ENCODE peak calls at places on chromosomes 12 and 14, in nine cellular contexts. One of them, this sample, is unnamed.

GRCh38 chr14:94163806-94164205 is 10.3 kb upstream of the PPP4R4 start:
- DNase-seq in SHP77 treated with DMSO at 0.1 percent for 48 hours: no peak
- DNase-seq in activated T-helper 1 cell treated with anti-CD3 and anti-CD28 coated beads, Interleukin-2, amount 50 U/mL, for 16 hours: no peak
- DNase-seq in HEK293T: no peak
- DNase-seq in stimulated activated CD4-positive, alpha-beta T cell treated with anti-CD3 and anti-CD28 coated beads, Interleukin-1b, Interleukin-23, amount 100 ng/mL, for 24 hours: no peak
- DNase-seq in T-helper 2 cell: no peak
- DNase-seq in dorsolateral prefrontal cortex: no peak
- DNase-seq in effector memory CD8-positive, alpha-beta T cell: no peak
- DNase-seq in cardiac muscle cell: no peak
- DNase-seq in this sample: no peak

GRCh38 chr14:78519863-78520262 is 349.7 kb downstream of the NRXN3 start:
- DNase-seq in effector memory CD8-positive, alpha-beta T cell: no peak
- DNase-seq in HEK293T: peak
- DNase-seq in T-helper 2 cell: no peak
- DNase-seq in cardiac muscle cell: peak
- DNase-seq in dorsolateral prefrontal cortex: no peak
- DNase-seq in stimulated activated CD4-positive, alpha-beta T cell treated with anti-CD3 and anti-CD28 coated beads, Interleukin-1b, Interleukin-23, amount 100 ng/mL, for 24 hours: no peak
- DNase-seq in SHP77 treated with DMSO at 0.1 percent for 48 hours: no peak
- DNase-seq in activated T-helper 1 cell treated with anti-CD3 and anti-CD28 coated beads, Interleukin-2, amount 50 U/mL, for 16 hours: no peak
- DNase-seq in this sample: no peak

GRCh38 chr12:107992870-107993451 is 136.1 kb upstream of the WSCD2 start:
- DNase-seq in effector memory CD8-positive, alpha-beta T cell: no peak
- DNase-seq in SHP77 treated with DMSO at 0.1 percent for 48 hours: peak
- DNase-seq in HEK293T: peak
- DNase-seq in T-helper 2 cell: no peak
- DNase-seq in cardiac muscle cell: peak
- DNase-seq in dorsolateral prefrontal cortex: no peak
- DNase-seq in activated T-helper 1 cell treated with anti-CD3 and anti-CD28 coated beads, Interleukin-2, amount 50 U/mL, for 16 hours: no peak
- DNase-seq in stimulated activated CD4-positive, alpha-beta T cell treated with anti-CD3 and anti-CD28 coated beads, Interleukin-1b, Interleukin-23, amount 100 ng/mL, for 24 hours: no peak
- DNase-seq in this sample: no peak

GRCh38 chr14:24145700-24146621 is at the start of gene PSME2:
- DNase-seq in dorsolateral prefrontal cortex: no peak
- DNase-seq in HEK293T: no peak
- DNase-seq in stimulated activated CD4-positive, alpha-beta T cell treated with anti-CD3 and anti-CD28 coated beads, Interleukin-1b, Interleukin-23, amount 100 ng/mL, for 24 hours: no peak
- DNase-seq in activated T-helper 1 cell treated with anti-CD3 and anti-CD28 coated beads, Interleukin-2, amount 50 U/mL, for 16 hours: no peak
- DNase-seq in SHP77 treated with DMSO at 0.1 percent for 48 hours: no peak
- DNase-seq in effector memory CD8-positive, alpha-beta T cell: no peak
- DNase-seq in cardiac muscle cell: no peak
- DNase-seq in T-helper 2 cell: no peak
- DNase-seq in this sample: no peak

GRCh38 chr14:91396959-91397815 is 20.4 kb downstream of the CCDC88C start:
- DNase-seq in dorsolateral prefrontal cortex: no peak
- DNase-seq in SHP77 treated with DMSO at 0.1 percent for 48 hours: no peak
- DNase-seq in activated T-helper 1 cell treated with anti-CD3 and anti-CD28 coated beads, Interleukin-2, amount 50 U/mL, for 16 hours: no peak
- DNase-seq in cardiac muscle cell: no peak
- DNase-seq in stimulated activated CD4-positive, alpha-beta T cell treated with anti-CD3 and anti-CD28 coated beads, Interleukin-1b, Interleukin-23, amount 100 ng/mL, for 24 hours: no peak
- DNase-seq in T-helper 2 cell: no peak
- DNase-seq in effector memory CD8-positive, alpha-beta T cell: peak
- DNase-seq in HEK293T: no peak
- DNase-seq in this sample: peak

GRCh38 chr12:13588574-13588973 is 392.0 kb downstream of the EMP1 start:
- DNase-seq in dorsolateral prefrontal cortex: no peak
- DNase-seq in effector memory CD8-positive, alpha-beta T cell: no peak
- DNase-seq in SHP77 treated with DMSO at 0.1 percent for 48 hours: no peak
- DNase-seq in HEK293T: no peak
- DNase-seq in T-helper 2 cell: no peak
- DNase-seq in cardiac muscle cell: no peak
- DNase-seq in activated T-helper 1 cell treated with anti-CD3 and anti-CD28 coated beads, Interleukin-2, amount 50 U/mL, for 16 hours: no peak
- DNase-seq in stimulated activated CD4-positive, alpha-beta T cell treated with anti-CD3 and anti-CD28 coated beads, Interleukin-1b, Interleukin-23, amount 100 ng/mL, for 24 hours: no peak
- DNase-seq in this sample: no peak

GRCh38 chr12:66647034-66647691 is 31.7 kb downstream of the GRIP1 start:
- DNase-seq in dorsolateral prefrontal cortex: no peak
- DNase-seq in activated T-helper 1 cell treated with anti-CD3 and anti-CD28 coated beads, Interleukin-2, amount 50 U/mL, for 16 hours: no peak
- DNase-seq in HEK293T: no peak
- DNase-seq in T-helper 2 cell: no peak
- DNase-seq in SHP77 treated with DMSO at 0.1 percent for 48 hours: no peak
- DNase-seq in effector memory CD8-positive, alpha-beta T cell: no peak
- DNase-seq in stimulated activated CD4-positive, alpha-beta T cell treated with anti-CD3 and anti-CD28 coated beads, Interleukin-1b, Interleukin-23, amount 100 ng/mL, for 24 hours: no peak
- DNase-seq in cardiac muscle cell: no peak
- DNase-seq in this sample: no peak

GRCh38 chr12:64450057-64450640 is 1.8 kb upstream of the TBK1 start:
- DNase-seq in activated T-helper 1 cell treated with anti-CD3 and anti-CD28 coated beads, Interleukin-2, amount 50 U/mL, for 16 hours: no peak
- DNase-seq in effector memory CD8-positive, alpha-beta T cell: no peak
- DNase-seq in T-helper 2 cell: no peak
- DNase-seq in dorsolateral prefrontal cortex: no peak
- DNase-seq in HEK293T: no peak
- DNase-seq in cardiac muscle cell: no peak
- DNase-seq in SHP77 treated with DMSO at 0.1 percent for 48 hours: no peak
- DNase-seq in stimulated activated CD4-positive, alpha-beta T cell treated with anti-CD3 and anti-CD28 coated beads, Interleukin-1b, Interleukin-23, amount 100 ng/mL, for 24 hours: no peak
- DNase-seq in this sample: no peak

GRCh38 chr12:58424735-58425379 is 483.5 kb downstream of the ATP23 start:
- DNase-seq in cardiac muscle cell: no peak
- DNase-seq in stimulated activated CD4-positive, alpha-beta T cell treated with anti-CD3 and anti-CD28 coated beads, Interleukin-1b, Interleukin-23, amount 100 ng/mL, for 24 hours: no peak
- DNase-seq in effector memory CD8-positive, alpha-beta T cell: no peak
- DNase-seq in dorsolateral prefrontal cortex: no peak
- DNase-seq in HEK293T: no peak
- DNase-seq in T-helper 2 cell: no peak
- DNase-seq in activated T-helper 1 cell treated with anti-CD3 and anti-CD28 coated beads, Interleukin-2, amount 50 U/mL, for 16 hours: no peak
- DNase-seq in SHP77 treated with DMSO at 0.1 percent for 48 hours: no peak
- DNase-seq in this sample: no peak

GRCh38 chr14:36717363-36717762 is 55.7 kb downstream of the PAX9 start:
- DNase-seq in effector memory CD8-positive, alpha-beta T cell: no peak
- DNase-seq in SHP77 treated with DMSO at 0.1 percent for 48 hours: no peak
- DNase-seq in stimulated activated CD4-positive, alpha-beta T cell treated with anti-CD3 and anti-CD28 coated beads, Interleukin-1b, Interleukin-23, amount 100 ng/mL, for 24 hours: no peak
- DNase-seq in T-helper 2 cell: no peak
- DNase-seq in dorsolateral prefrontal cortex: no peak
- DNase-seq in HEK293T: no peak
- DNase-seq in cardiac muscle cell: no peak
- DNase-seq in activated T-helper 1 cell treated with anti-CD3 and anti-CD28 coated beads, Interleukin-2, amount 50 U/mL, for 16 hours: no peak
- DNase-seq in this sample: no peak

GRCh38 chr12:121786441-121786825 is 7.1 kb downstream of the RHOF start:
- DNase-seq in cardiac muscle cell: no peak
- DNase-seq in activated T-helper 1 cell treated with anti-CD3 and anti-CD28 coated beads, Interleukin-2, amount 50 U/mL, for 16 hours: no peak
- DNase-seq in dorsolateral prefrontal cortex: no peak
- DNase-seq in HEK293T: no peak
- DNase-seq in SHP77 treated with DMSO at 0.1 percent for 48 hours: no peak
- DNase-seq in stimulated activated CD4-positive, alpha-beta T cell treated with anti-CD3 and anti-CD28 coated beads, Interleukin-1b, Interleukin-23, amount 100 ng/mL, for 24 hours: no peak
- DNase-seq in effector memory CD8-positive, alpha-beta T cell: peak
- DNase-seq in T-helper 2 cell: no peak
- DNase-seq in this sample: no peak

GRCh38 chr12:44101470-44101869 is 265.6 kb downstream of the TMEM117 start:
- DNase-seq in cardiac muscle cell: no peak
- DNase-seq in dorsolateral prefrontal cortex: no peak
- DNase-seq in activated T-helper 1 cell treated with anti-CD3 and anti-CD28 coated beads, Interleukin-2, amount 50 U/mL, for 16 hours: no peak
- DNase-seq in T-helper 2 cell: no peak
- DNase-seq in stimulated activated CD4-positive, alpha-beta T cell treated with anti-CD3 and anti-CD28 coated beads, Interleukin-1b, Interleukin-23, amount 100 ng/mL, for 24 hours: no peak
- DNase-seq in effector memory CD8-positive, alpha-beta T cell: no peak
- DNase-seq in SHP77 treated with DMSO at 0.1 percent for 48 hours: no peak
- DNase-seq in HEK293T: no peak
- DNase-seq in this sample: no peak

GRCh38 chr12:13278249-13278787 is 81.8 kb downstream of the EMP1 start:
- DNase-seq in HEK293T: peak
- DNase-seq in effector memory CD8-positive, alpha-beta T cell: peak
- DNase-seq in dorsolateral prefrontal cortex: peak
- DNase-seq in T-helper 2 cell: peak
- DNase-seq in cardiac muscle cell: peak
- DNase-seq in SHP77 treated with DMSO at 0.1 percent for 48 hours: peak
- DNase-seq in stimulated activated CD4-positive, alpha-beta T cell treated with anti-CD3 and anti-CD28 coated beads, Interleukin-1b, Interleukin-23, amount 100 ng/mL, for 24 hours: peak
- DNase-seq in activated T-helper 1 cell treated with anti-CD3 and anti-CD28 coated beads, Interleukin-2, amount 50 U/mL, for 16 hours: peak
- DNase-seq in this sample: peak

GRCh38 chr14:79418649-79419415 is 792.5 kb downstream of the DIO2 start:
- DNase-seq in HEK293T: no peak
- DNase-seq in T-helper 2 cell: no peak
- DNase-seq in cardiac muscle cell: no peak
- DNase-seq in dorsolateral prefrontal cortex: no peak
- DNase-seq in activated T-helper 1 cell treated with anti-CD3 and anti-CD28 coated beads, Interleukin-2, amount 50 U/mL, for 16 hours: no peak
- DNase-seq in stimulated activated CD4-positive, alpha-beta T cell treated with anti-CD3 and anti-CD28 coated beads, Interleukin-1b, Interleukin-23, amount 100 ng/mL, for 24 hours: no peak
- DNase-seq in effector memory CD8-positive, alpha-beta T cell: no peak
- DNase-seq in SHP77 treated with DMSO at 0.1 percent for 48 hours: no peak
- DNase-seq in this sample: no peak

GRCh38 chr12:114501474-114501807 is 95.5 kb upstream of the TBX5 start:
- DNase-seq in SHP77 treated with DMSO at 0.1 percent for 48 hours: no peak
- DNase-seq in HEK293T: no peak
- DNase-seq in cardiac muscle cell: no peak
- DNase-seq in effector memory CD8-positive, alpha-beta T cell: no peak
- DNase-seq in activated T-helper 1 cell treated with anti-CD3 and anti-CD28 coated beads, Interleukin-2, amount 50 U/mL, for 16 hours: no peak
- DNase-seq in stimulated activated CD4-positive, alpha-beta T cell treated with anti-CD3 and anti-CD28 coated beads, Interleukin-1b, Interleukin-23, amount 100 ng/mL, for 24 hours: no peak
- DNase-seq in dorsolateral prefrontal cortex: no peak
- DNase-seq in T-helper 2 cell: no peak
- DNase-seq in this sample: no peak

GRCh38 chr14:34450958-34451357 is 11.1 kb downstream of the SPTSSA start:
- DNase-seq in SHP77 treated with DMSO at 0.1 percent for 48 hours: peak
- DNase-seq in effector memory CD8-positive, alpha-beta T cell: no peak
- DNase-seq in dorsolateral prefrontal cortex: no peak
- DNase-seq in cardiac muscle cell: peak
- DNase-seq in stimulated activated CD4-positive, alpha-beta T cell treated with anti-CD3 and anti-CD28 coated beads, Interleukin-1b, Interleukin-23, amount 100 ng/mL, for 24 hours: no peak
- DNase-seq in T-helper 2 cell: no peak
- DNase-seq in HEK293T: no peak
- DNase-seq in activated T-helper 1 cell treated with anti-CD3 and anti-CD28 coated beads, Interleukin-2, amount 50 U/mL, for 16 hours: no peak
- DNase-seq in this sample: no peak

GRCh38 chr12:64497903-64498302 is 46.0 kb downstream of the TBK1 start:
- DNase-seq in dorsolateral prefrontal cortex: no peak
- DNase-seq in SHP77 treated with DMSO at 0.1 percent for 48 hours: no peak
- DNase-seq in cardiac muscle cell: no peak
- DNase-seq in effector memory CD8-positive, alpha-beta T cell: no peak
- DNase-seq in stimulated activated CD4-positive, alpha-beta T cell treated with anti-CD3 and anti-CD28 coated beads, Interleukin-1b, Interleukin-23, amount 100 ng/mL, for 24 hours: no peak
- DNase-seq in T-helper 2 cell: no peak
- DNase-seq in HEK293T: no peak
- DNase-seq in activated T-helper 1 cell treated with anti-CD3 and anti-CD28 coated beads, Interleukin-2, amount 50 U/mL, for 16 hours: no peak
- DNase-seq in this sample: no peak

GRCh38 chr14:34331728-34332623 is 130.1 kb downstream of the SPTSSA start:
- DNase-seq in activated T-helper 1 cell treated with anti-CD3 and anti-CD28 coated beads, Interleukin-2, amount 50 U/mL, for 16 hours: peak
- DNase-seq in cardiac muscle cell: peak
- DNase-seq in stimulated activated CD4-positive, alpha-beta T cell treated with anti-CD3 and anti-CD28 coated beads, Interleukin-1b, Interleukin-23, amount 100 ng/mL, for 24 hours: no peak
- DNase-seq in SHP77 treated with DMSO at 0.1 percent for 48 hours: peak
- DNase-seq in HEK293T: peak
- DNase-seq in dorsolateral prefrontal cortex: peak
- DNase-seq in effector memory CD8-positive, alpha-beta T cell: peak
- DNase-seq in T-helper 2 cell: peak
- DNase-seq in this sample: no peak

GRCh38 chr12:124740691-124741137 is 123.0 kb downstream of the SCARB1 start:
- DNase-seq in HEK293T: no peak
- DNase-seq in cardiac muscle cell: no peak
- DNase-seq in stimulated activated CD4-positive, alpha-beta T cell treated with anti-CD3 and anti-CD28 coated beads, Interleukin-1b, Interleukin-23, amount 100 ng/mL, for 24 hours: no peak
- DNase-seq in dorsolateral prefrontal cortex: peak
- DNase-seq in T-helper 2 cell: no peak
- DNase-seq in SHP77 treated with DMSO at 0.1 percent for 48 hours: no peak
- DNase-seq in activated T-helper 1 cell treated with anti-CD3 and anti-CD28 coated beads, Interleukin-2, amount 50 U/mL, for 16 hours: no peak
- DNase-seq in effector memory CD8-positive, alpha-beta T cell: no peak
- DNase-seq in this sample: no peak

GRCh38 chr12:64051057-64051456 is 171.0 kb downstream of the KICS2 start:
- DNase-seq in HEK293T: no peak
- DNase-seq in stimulated activated CD4-positive, alpha-beta T cell treated with anti-CD3 and anti-CD28 coated beads, Interleukin-1b, Interleukin-23, amount 100 ng/mL, for 24 hours: no peak
- DNase-seq in dorsolateral prefrontal cortex: no peak
- DNase-seq in cardiac muscle cell: no peak
- DNase-seq in T-helper 2 cell: no peak
- DNase-seq in SHP77 treated with DMSO at 0.1 percent for 48 hours: no peak
- DNase-seq in effector memory CD8-positive, alpha-beta T cell: no peak
- DNase-seq in activated T-helper 1 cell treated with anti-CD3 and anti-CD28 coated beads, Interleukin-2, amount 50 U/mL, for 16 hours: no peak
- DNase-seq in this sample: no peak

GRCh38 chr14:92481811-92482559 is 31.6 kb upstream of the RIN3 start:
- DNase-seq in HEK293T: no peak
- DNase-seq in effector memory CD8-positive, alpha-beta T cell: no peak
- DNase-seq in cardiac muscle cell: no peak
- DNase-seq in dorsolateral prefrontal cortex: peak
- DNase-seq in stimulated activated CD4-positive, alpha-beta T cell treated with anti-CD3 and anti-CD28 coated beads, Interleukin-1b, Interleukin-23, amount 100 ng/mL, for 24 hours: no peak
- DNase-seq in activated T-helper 1 cell treated with anti-CD3 and anti-CD28 coated beads, Interleukin-2, amount 50 U/mL, for 16 hours: no peak
- DNase-seq in T-helper 2 cell: no peak
- DNase-seq in SHP77 treated with DMSO at 0.1 percent for 48 hours: no peak
- DNase-seq in this sample: no peak

GRCh38 chr12:41055875-41056577 is 132.1 kb upstream of the PDZRN4 start:
- DNase-seq in dorsolateral prefrontal cortex: no peak
- DNase-seq in T-helper 2 cell: no peak
- DNase-seq in SHP77 treated with DMSO at 0.1 percent for 48 hours: no peak
- DNase-seq in stimulated activated CD4-positive, alpha-beta T cell treated with anti-CD3 and anti-CD28 coated beads, Interleukin-1b, Interleukin-23, amount 100 ng/mL, for 24 hours: no peak
- DNase-seq in cardiac muscle cell: no peak
- DNase-seq in effector memory CD8-positive, alpha-beta T cell: no peak
- DNase-seq in activated T-helper 1 cell treated with anti-CD3 and anti-CD28 coated beads, Interleukin-2, amount 50 U/mL, for 16 hours: no peak
- DNase-seq in HEK293T: no peak
- DNase-seq in this sample: no peak

GRCh38 chr14:78697341-78697740 is 527.2 kb downstream of the NRXN3 start:
- DNase-seq in HEK293T: peak
- DNase-seq in effector memory CD8-positive, alpha-beta T cell: no peak
- DNase-seq in stimulated activated CD4-positive, alpha-beta T cell treated with anti-CD3 and anti-CD28 coated beads, Interleukin-1b, Interleukin-23, amount 100 ng/mL, for 24 hours: no peak
- DNase-seq in T-helper 2 cell: no peak
- DNase-seq in SHP77 treated with DMSO at 0.1 percent for 48 hours: no peak
- DNase-seq in activated T-helper 1 cell treated with anti-CD3 and anti-CD28 coated beads, Interleukin-2, amount 50 U/mL, for 16 hours: no peak
- DNase-seq in dorsolateral prefrontal cortex: no peak
- DNase-seq in cardiac muscle cell: peak
- DNase-seq in this sample: no peak

GRCh38 chr12:113757223-113758002 is 208.7 kb downstream of the RBM19 start:
- DNase-seq in HEK293T: no peak
- DNase-seq in activated T-helper 1 cell treated with anti-CD3 and anti-CD28 coated beads, Interleukin-2, amount 50 U/mL, for 16 hours: no peak
- DNase-seq in dorsolateral prefrontal cortex: no peak
- DNase-seq in T-helper 2 cell: no peak
- DNase-seq in SHP77 treated with DMSO at 0.1 percent for 48 hours: peak
- DNase-seq in cardiac muscle cell: no peak
- DNase-seq in effector memory CD8-positive, alpha-beta T cell: no peak
- DNase-seq in stimulated activated CD4-positive, alpha-beta T cell treated with anti-CD3 and anti-CD28 coated beads, Interleukin-1b, Interleukin-23, amount 100 ng/mL, for 24 hours: no peak
- DNase-seq in this sample: no peak

GRCh38 chr14:71355324-71356201 is 448.3 kb downstream of the PCNX1 start:
- DNase-seq in stimulated activated CD4-positive, alpha-beta T cell treated with anti-CD3 and anti-CD28 coated beads, Interleukin-1b, Interleukin-23, amount 100 ng/mL, for 24 hours: no peak
- DNase-seq in cardiac muscle cell: peak
- DNase-seq in SHP77 treated with DMSO at 0.1 percent for 48 hours: no peak
- DNase-seq in effector memory CD8-positive, alpha-beta T cell: no peak
- DNase-seq in T-helper 2 cell: no peak
- DNase-seq in activated T-helper 1 cell treated with anti-CD3 and anti-CD28 coated beads, Interleukin-2, amount 50 U/mL, for 16 hours: no peak
- DNase-seq in dorsolateral prefrontal cortex: no peak
- DNase-seq in HEK293T: no peak
- DNase-seq in this sample: no peak

GRCh38 chr12:122023339-122024131 is 1.9 kb downstream of the BCL7A start:
- DNase-seq in effector memory CD8-positive, alpha-beta T cell: no peak
- DNase-seq in stimulated activated CD4-positive, alpha-beta T cell treated with anti-CD3 and anti-CD28 coated beads, Interleukin-1b, Interleukin-23, amount 100 ng/mL, for 24 hours: no peak
- DNase-seq in activated T-helper 1 cell treated with anti-CD3 and anti-CD28 coated beads, Interleukin-2, amount 50 U/mL, for 16 hours: no peak
- DNase-seq in dorsolateral prefrontal cortex: peak
- DNase-seq in T-helper 2 cell: no peak
- DNase-seq in HEK293T: peak
- DNase-seq in cardiac muscle cell: peak
- DNase-seq in SHP77 treated with DMSO at 0.1 percent for 48 hours: peak
- DNase-seq in this sample: no peak

GRCh38 chr12:32240833-32241232 is 134.2 kb downstream of the BICD1 start:
- DNase-seq in stimulated activated CD4-positive, alpha-beta T cell treated with anti-CD3 and anti-CD28 coated beads, Interleukin-1b, Interleukin-23, amount 100 ng/mL, for 24 hours: no peak
- DNase-seq in T-helper 2 cell: no peak
- DNase-seq in SHP77 treated with DMSO at 0.1 percent for 48 hours: no peak
- DNase-seq in dorsolateral prefrontal cortex: no peak
- DNase-seq in cardiac muscle cell: no peak
- DNase-seq in effector memory CD8-positive, alpha-beta T cell: no peak
- DNase-seq in activated T-helper 1 cell treated with anti-CD3 and anti-CD28 coated beads, Interleukin-2, amount 50 U/mL, for 16 hours: no peak
- DNase-seq in HEK293T: no peak
- DNase-seq in this sample: no peak

GRCh38 chr12:130401703-130402102 is 64.0 kb downstream of the PIWIL1 start:
- DNase-seq in activated T-helper 1 cell treated with anti-CD3 and anti-CD28 coated beads, Interleukin-2, amount 50 U/mL, for 16 hours: no peak
- DNase-seq in dorsolateral prefrontal cortex: no peak
- DNase-seq in cardiac muscle cell: peak
- DNase-seq in effector memory CD8-positive, alpha-beta T cell: no peak
- DNase-seq in HEK293T: peak
- DNase-seq in SHP77 treated with DMSO at 0.1 percent for 48 hours: no peak
- DNase-seq in stimulated activated CD4-positive, alpha-beta T cell treated with anti-CD3 and anti-CD28 coated beads, Interleukin-1b, Interleukin-23, amount 100 ng/mL, for 24 hours: no peak
- DNase-seq in T-helper 2 cell: no peak
- DNase-seq in this sample: no peak

GRCh38 chr14:49686425-49686824 is 1.6 kb downstream of the POLE2 start:
- DNase-seq in stimulated activated CD4-positive, alpha-beta T cell treated with anti-CD3 and anti-CD28 coated beads, Interleukin-1b, Interleukin-23, amount 100 ng/mL, for 24 hours: no peak
- DNase-seq in dorsolateral prefrontal cortex: no peak
- DNase-seq in effector memory CD8-positive, alpha-beta T cell: no peak
- DNase-seq in activated T-helper 1 cell treated with anti-CD3 and anti-CD28 coated beads, Interleukin-2, amount 50 U/mL, for 16 hours: no peak
- DNase-seq in cardiac muscle cell: no peak
- DNase-seq in T-helper 2 cell: no peak
- DNase-seq in SHP77 treated with DMSO at 0.1 percent for 48 hours: no peak
- DNase-seq in HEK293T: no peak
- DNase-seq in this sample: no peak

GRCh38 chr14:101810897-101811620 is 49.5 kb downstream of the PPP2R5C start:
- DNase-seq in HEK293T: no peak
- DNase-seq in activated T-helper 1 cell treated with anti-CD3 and anti-CD28 coated beads, Interleukin-2, amount 50 U/mL, for 16 hours: no peak
- DNase-seq in stimulated activated CD4-positive, alpha-beta T cell treated with anti-CD3 and anti-CD28 coated beads, Interleukin-1b, Interleukin-23, amount 100 ng/mL, for 24 hours: no peak
- DNase-seq in dorsolateral prefrontal cortex: no peak
- DNase-seq in effector memory CD8-positive, alpha-beta T cell: no peak
- DNase-seq in T-helper 2 cell: no peak
- DNase-seq in SHP77 treated with DMSO at 0.1 percent for 48 hours: no peak
- DNase-seq in cardiac muscle cell: no peak
- DNase-seq in this sample: no peak

GRCh38 chr12:34217660-34218059 is 195.4 kb downstream of the ALG10 start:
- DNase-seq in cardiac muscle cell: no peak
- DNase-seq in activated T-helper 1 cell treated with anti-CD3 and anti-CD28 coated beads, Interleukin-2, amount 50 U/mL, for 16 hours: no peak
- DNase-seq in T-helper 2 cell: no peak
- DNase-seq in dorsolateral prefrontal cortex: no peak
- DNase-seq in stimulated activated CD4-positive, alpha-beta T cell treated with anti-CD3 and anti-CD28 coated beads, Interleukin-1b, Interleukin-23, amount 100 ng/mL, for 24 hours: no peak
- DNase-seq in SHP77 treated with DMSO at 0.1 percent for 48 hours: no peak
- DNase-seq in effector memory CD8-positive, alpha-beta T cell: no peak
- DNase-seq in HEK293T: no peak
- DNase-seq in this sample: no peak